ENCODE peak calls at places on chromosomes 16 and 17, in five cellular contexts. One of them, this sample, is unnamed.

GRCh38 chr17:47304191-47304590 is 19.6 kb upstream of the EFCAB13 start:
- DNase-seq in NCI-H748 treated with DMSO at 0.1 percent for 48 hours: no peak
- DNase-seq in foreskin fibroblast: peak
- DNase-seq in Kasumi-1: no peak
- DNase-seq in activated CD4-positive, alpha-beta T cell treated with anti-CD3 and anti-CD28 coated beads, Interleukin-2, amount 50 U/mL, for 1 hour: no peak
- DNase-seq in this sample: no peak

GRCh38 chr17:6523330-6523729 is 33.0 kb downstream of the PITPNM3 start:
- DNase-seq in NCI-H748 treated with DMSO at 0.1 percent for 48 hours: no peak
- DNase-seq in foreskin fibroblast: peak
- DNase-seq in activated CD4-positive, alpha-beta T cell treated with anti-CD3 and anti-CD28 coated beads, Interleukin-2, amount 50 U/mL, for 1 hour: no peak
- DNase-seq in Kasumi-1: no peak
- DNase-seq in this sample: no peak

GRCh38 chr17:17844079-17844478 is 7.3 kb upstream of the SREBF1 start:
- DNase-seq in foreskin fibroblast: no peak
- DNase-seq in activated CD4-positive, alpha-beta T cell treated with anti-CD3 and anti-CD28 coated beads, Interleukin-2, amount 50 U/mL, for 1 hour: no peak
- DNase-seq in NCI-H748 treated with DMSO at 0.1 percent for 48 hours: no peak
- DNase-seq in Kasumi-1: no peak
- DNase-seq in this sample: no peak

GRCh38 chr17:59547131-59547915 is 18.1 kb upstream of the DHX40 start:
- DNase-seq in foreskin fibroblast: peak
- DNase-seq in Kasumi-1: no peak
- DNase-seq in NCI-H748 treated with DMSO at 0.1 percent for 48 hours: peak
- DNase-seq in activated CD4-positive, alpha-beta T cell treated with anti-CD3 and anti-CD28 coated beads, Interleukin-2, amount 50 U/mL, for 1 hour: no peak
- DNase-seq in this sample: no peak

GRCh38 chr17:28385037-28385797 is 13.7 kb downstream of the SARM1 start:
- DNase-seq in foreskin fibroblast: no peak
- DNase-seq in Kasumi-1: no peak
- DNase-seq in activated CD4-positive, alpha-beta T cell treated with anti-CD3 and anti-CD28 coated beads, Interleukin-2, amount 50 U/mL, for 1 hour: no peak
- DNase-seq in NCI-H748 treated with DMSO at 0.1 percent for 48 hours: no peak
- DNase-seq in this sample: no peak

GRCh38 chr16:66636199-66636598 is 31.7 kb downstream of the CMTM3 start:
- DNase-seq in Kasumi-1: no peak
- DNase-seq in foreskin fibroblast: no peak
- DNase-seq in NCI-H748 treated with DMSO at 0.1 percent for 48 hours: no peak
- DNase-seq in activated CD4-positive, alpha-beta T cell treated with anti-CD3 and anti-CD28 coated beads, Interleukin-2, amount 50 U/mL, for 1 hour: no peak
- DNase-seq in this sample: no peak

GRCh38 chr17:66795486-66795885 is 39.4 kb upstream of the CACNG5 start:
- DNase-seq in NCI-H748 treated with DMSO at 0.1 percent for 48 hours: no peak
- DNase-seq in activated CD4-positive, alpha-beta T cell treated with anti-CD3 and anti-CD28 coated beads, Interleukin-2, amount 50 U/mL, for 1 hour: no peak
- DNase-seq in foreskin fibroblast: no peak
- DNase-seq in Kasumi-1: no peak
- DNase-seq in this sample: no peak

GRCh38 chr17:55845385-55845784 is 94.5 kb downstream of the PCTP start:
- DNase-seq in Kasumi-1: no peak
- DNase-seq in NCI-H748 treated with DMSO at 0.1 percent for 48 hours: no peak
- DNase-seq in activated CD4-positive, alpha-beta T cell treated with anti-CD3 and anti-CD28 coated beads, Interleukin-2, amount 50 U/mL, for 1 hour: peak
- DNase-seq in foreskin fibroblast: peak
- DNase-seq in this sample: no peak

GRCh38 chr16:72125635-72126428 is 32.2 kb downstream of the DHX38 start:
- DNase-seq in activated CD4-positive, alpha-beta T cell treated with anti-CD3 and anti-CD28 coated beads, Interleukin-2, amount 50 U/mL, for 1 hour: no peak
- DNase-seq in Kasumi-1: peak
- DNase-seq in NCI-H748 treated with DMSO at 0.1 percent for 48 hours: no peak
- DNase-seq in foreskin fibroblast: no peak
- DNase-seq in this sample: no peak

GRCh38 chr17:8698142-8699050 is 46.2 kb downstream of the CCDC42 start:
- DNase-seq in foreskin fibroblast: peak
- DNase-seq in NCI-H748 treated with DMSO at 0.1 percent for 48 hours: no peak
- DNase-seq in activated CD4-positive, alpha-beta T cell treated with anti-CD3 and anti-CD28 coated beads, Interleukin-2, amount 50 U/mL, for 1 hour: no peak
- DNase-seq in Kasumi-1: no peak
- DNase-seq in this sample: no peak

GRCh38 chr17:57989011-57989345 is 924 bp upstream of the VEZF1 start:
- DNase-seq in NCI-H748 treated with DMSO at 0.1 percent for 48 hours: no peak
- DNase-seq in Kasumi-1: no peak
- DNase-seq in activated CD4-positive, alpha-beta T cell treated with anti-CD3 and anti-CD28 coated beads, Interleukin-2, amount 50 U/mL, for 1 hour: no peak
- DNase-seq in foreskin fibroblast: peak
- DNase-seq in this sample: no peak

This sample was measured in DND-41.